ENCODE peak calls at places on chromosomes 3 and 15, in eight cellular contexts. I is nephron progenitor cell; X is activated CD8-positive, alpha-beta T cell treated with anti-CD3 and anti-CD28 coated beads for 36 hours; D is GM12865; O is LNCaP clone FGC; E is DMS79 treated with DMSO at 0.1 percent for 48 hours; A is thoracic aorta; C is Calu3. Y is an unnamed sample.

GRCh38 chr3:18761530-18761929 is 336.4 kb upstream of the SATB1 start:
- DNase-seq in I (no peak), A (no peak), X (no peak), O (no peak), E (no peak), C (no peak), D (no peak), Y (no peak)

GRCh38 chr15:28886431-28887343 is 913 bp downstream of the APBA2 start:
- DNase-seq in I (no peak), O (no peak), E (peak), A (no peak), X (no peak), C (no peak), D (no peak), Y (no peak)

GRCh38 chr3:190362258-190362657 is 25.7 kb upstream of the CLDN16 start:
- DNase-seq in X (no peak), E (no peak), D (no peak), A (no peak), O (no peak), C (no peak), I (no peak), Y (no peak)

GRCh38 chr3:32544894-32545293 is 25.8 kb downstream of the DYNC1LI1 start:
- DNase-seq in X (no peak), I (no peak), A (no peak), D (no peak), C (no peak), E (no peak), O (no peak), Y (no peak)

GRCh38 chr15:85689729-85690128 is 105.0 kb downstream of the KLHL25 start:
- DNase-seq in D (peak), C (no peak), E (no peak), O (no peak), X (peak), A (no peak), I (peak), Y (peak)

GRCh38 chr15:25682349-25682748 is 180.8 kb downstream of the ATP10A start:
- DNase-seq in A (no peak), E (no peak), D (no peak), C (no peak), I (no peak), O (no peak), X (no peak), Y (no peak)

GRCh38 chr3:151293127-151293526 is 14.8 kb upstream of the P2RY14 start:
- DNase-seq in E (no peak), O (no peak), X (no peak), D (no peak), C (no peak), I (no peak), A (no peak), Y (no peak)

GRCh38 chr3:155282416-155283091 is 10.9 kb downstream of the STRIT1 start:
- DNase-seq in I (no peak), D (no peak), A (no peak), C (peak), O (no peak), E (no peak), X (no peak), Y (no peak)

GRCh38 chr3:10173095-10173925 is 8.6 kb downstream of the IRAK2 start:
- DNase-seq in D (no peak), O (no peak), E (no peak), X (no peak), I (no peak), C (no peak), A (no peak), Y (no peak)

GRCh38 chr15:70271422-70272088 is 173.8 kb upstream of the TLE3 start:
- DNase-seq in C (peak), A (peak), X (no peak), I (no peak), D (no peak), E (no peak), O (no peak), Y (peak)

Y was measured in hepatocyte.